ENCODE peak calls at places on chromosomes 4 and X, in eight cellular contexts. D, M, T, Y, O, J, B and X are unnamed samples.

GRCh38 chr4:80619070-80619674 is 283.6 kb downstream of the CFAP299 start:
- DNase-seq in J (no peak), B (no peak), D (peak), Y (no peak), O (no peak), T (peak), M (peak), X (no peak)

GRCh38 chrX:35800479-35800878 is 2.3 kb downstream of the MAGEB16 start:
- DNase-seq in M (no peak), O (no peak), Y (no peak), B (no peak), T (no peak), D (no peak), J (no peak), X (no peak)

GRCh38 chr4:1192493-1193205 is 20.3 kb upstream of the SPON2 start:
- DNase-seq in O (no peak), T (no peak), D (no peak), Y (no peak), B (peak), J (no peak), M (no peak), X (no peak)

GRCh38 chr4:151688003-151688784 is 72.6 kb downstream of the GATB start:
- DNase-seq in B (no peak), O (no peak), Y (peak), D (no peak), T (no peak), M (no peak), J (no peak), X (no peak)

GRCh38 chr4:152697284-152698011 is 17.7 kb upstream of the TMEM154 start:
- DNase-seq in J (no peak), D (no peak), M (peak), O (no peak), B (peak), Y (no peak), T (no peak), X (no peak)

GRCh38 chr4:154527308-154527707 is 22.9 kb downstream of the PLRG1 start:
- DNase-seq in J (no peak), O (no peak), B (no peak), T (no peak), Y (no peak), D (no peak), M (no peak), X (no peak)

GRCh38 chr4:183968931-183969330 is 63.8 kb downstream of the STOX2 start:
- DNase-seq in B (no peak), J (no peak), O (no peak), D (no peak), Y (no peak), M (no peak), T (no peak), X (no peak)

GRCh38 chrX:7127058-7127457 is 20.5 kb upstream of the STS start:
- DNase-seq in T (no peak), D (no peak), B (no peak), O (no peak), Y (no peak), M (no peak), J (no peak), X (no peak)

GRCh38 chr4:98341309-98341708 is 80.1 kb downstream of the RAP1GDS1 start:
- DNase-seq in B (no peak), D (no peak), O (peak), Y (peak), M (no peak), J (no peak), T (no peak), X (no peak)